ENCODE peak calls at places on chromosomes 3 and 15, in four cellular contexts. M, N, G and A are unnamed samples.

GRCh38 chr3:13559751-13560540 is 11.0 kb downstream of the FBLN2 start:
- DNase-seq in M (no peak), N (no peak), G (no peak), A (no peak)

GRCh38 chr3:23183731-23184130 is 19.4 kb upstream of the UBE2E2 start:
- DNase-seq in M (peak), N (no peak), G (peak), A (no peak)

GRCh38 chr3:152830245-152830644 is 4.7 kb upstream of the P2RY1 start:
- DNase-seq in M (no peak), N (no peak), G (no peak), A (no peak)

GRCh38 chr3:189566550-189566949 is 64.6 kb upstream of the TP63 start:
- DNase-seq in M (no peak), N (no peak), G (no peak), A (no peak)

GRCh38 chr3:123286308-123287023 is 84.7 kb downstream of the SEC22A start:
- DNase-seq in M (peak), N (peak), G (peak), A (peak)

GRCh38 chr3:13566769-13567310 is 17.9 kb downstream of the FBLN2 start:
- DNase-seq in M (no peak), N (no peak), G (no peak), A (no peak)

GRCh38 chr15:46127361-46127874 is 492.6 kb downstream of the SQOR start:
- DNase-seq in M (peak), N (no peak), G (no peak), A (no peak)

GRCh38 chr3:53844262-53845102 is 1.7 kb downstream of the CHDH start:
- DNase-seq in M (no peak), N (no peak), G (no peak), A (no peak)

DNA sequence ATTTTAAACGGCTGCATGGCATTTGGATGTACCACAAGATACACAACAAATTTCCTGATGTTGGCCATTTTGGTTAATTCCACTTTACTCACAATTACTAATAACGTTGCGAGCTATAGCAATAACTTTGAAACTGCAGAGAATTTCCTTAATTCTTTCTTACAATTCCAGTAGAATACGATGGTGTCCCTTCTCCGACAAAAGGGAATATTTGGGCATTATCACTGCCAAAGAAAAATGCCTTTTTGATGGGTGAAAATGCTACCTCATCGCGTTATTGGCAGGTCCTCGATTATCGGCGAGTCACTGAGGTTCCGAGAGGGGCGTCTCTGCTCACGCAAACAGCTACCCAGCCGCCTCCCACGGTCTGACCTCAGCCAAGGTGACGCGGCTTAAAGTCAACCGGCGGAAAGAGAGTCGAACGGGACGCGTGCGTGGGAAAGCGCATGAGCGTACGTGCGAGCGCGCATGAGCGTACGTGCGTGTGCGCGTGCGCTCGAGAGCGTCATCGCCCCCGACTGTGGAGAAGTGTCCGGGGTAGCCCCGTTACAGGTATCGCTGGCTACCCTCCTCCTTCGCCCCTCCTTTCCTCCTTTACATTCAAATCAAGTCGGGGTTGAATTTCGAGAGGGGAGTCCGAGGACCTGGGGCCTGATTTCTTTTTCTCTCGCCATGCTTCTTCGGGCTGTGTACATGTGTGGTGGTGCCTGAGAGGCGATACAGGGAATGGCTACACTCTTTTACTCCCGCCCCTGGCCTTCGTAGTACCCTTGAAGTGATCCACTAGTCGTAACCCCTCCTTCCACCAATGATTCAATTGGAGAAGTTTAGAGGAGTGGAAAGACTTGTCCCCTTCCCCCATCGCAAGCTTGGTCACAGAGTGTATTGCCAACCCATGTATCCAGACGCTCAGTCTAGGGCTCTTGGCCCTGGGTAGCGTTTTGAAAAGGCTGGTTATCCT is at the start of gene OXSM:
- DNase-seq in M (peak), N (peak), G (peak), A (peak)
- TF ChIP-seq CTCF in M (no peak), N (no peak), G (no peak), A (no peak)

GRCh38 chr3:134039161-134039862 is 9.6 kb upstream of the SLCO2A1 start:
- DNase-seq in M (no peak), N (no peak), G (no peak), A (no peak)
- TF ChIP-seq CTCF in M (peak), N (no peak), G (peak), A (peak)

GRCh38 chr15:33161209-33161608 is 33.3 kb downstream of the FMN1 start:
- DNase-seq in M (no peak), N (no peak), G (no peak), A (no peak)

GRCh38 chr15:33160581-33161165 is 33.8 kb downstream of the FMN1 start:
- DNase-seq in M (no peak), N (no peak), G (peak), A (no peak)

GRCh38 chr15:33157636-33158035 is 36.9 kb downstream of the FMN1 start:
- DNase-seq in M (no peak), N (no peak), G (no peak), A (no peak)

GRCh38 chr15:33158359-33158758 is 36.2 kb downstream of the FMN1 start:
- DNase-seq in M (no peak), N (no peak), G (no peak), A (no peak)

GRCh38 chr15:33160054-33160453 is 34.5 kb downstream of the FMN1 start:
- DNase-seq in M (no peak), N (no peak), G (no peak), A (no peak)
- TF ChIP-seq CTCF in M (no peak), N (no peak), G (peak), A (no peak)

GRCh38 chr3:49803464-49804140 is 541 bp downstream of the INKA1 start:
- DNase-seq in M (no peak), N (no peak), G (no peak), A (no peak)
- TF ChIP-seq CTCF in M (no peak), N (no peak), G (no peak), A (no peak)

GRCh38 chr15:63197626-63198025 is 8.2 kb downstream of the RAB8B start:
- DNase-seq in M (no peak), N (no peak), G (no peak), A (no peak)

GRCh38 chr15:63196846-63197245 is 7.4 kb downstream of the RAB8B start:
- DNase-seq in M (no peak), N (no peak), G (no peak), A (no peak)

GRCh38 chr15:63200464-63201242 is 11.2 kb downstream of the RAB8B start:
- DNase-seq in M (no peak), N (no peak), G (no peak), A (no peak)

GRCh38 chr15:63198315-63198714 is 8.9 kb downstream of the RAB8B start:
- DNase-seq in M (peak), N (no peak), G (no peak), A (no peak)

GRCh38 chr15:63198752-63199250 is 9.4 kb downstream of the RAB8B start:
- DNase-seq in M (peak), N (no peak), G (no peak), A (no peak)
- TF ChIP-seq CTCF in M (no peak), N (no peak), G (no peak), A (no peak)

GRCh38 chr3:127406309-127407025 is 118.6 kb upstream of the PRR20G start:
- DNase-seq in M (peak), N (no peak), G (peak), A (no peak)
- TF ChIP-seq CTCF in M (peak), N (no peak), G (peak), A (peak)

GRCh38 chr3:193826126-193826795 is 233.3 kb downstream of the OPA1 start:
- DNase-seq in M (peak), N (no peak), G (peak), A (no peak)
- TF ChIP-seq CTCF in M (peak), N (no peak), G (peak), A (no peak)

DNA sequence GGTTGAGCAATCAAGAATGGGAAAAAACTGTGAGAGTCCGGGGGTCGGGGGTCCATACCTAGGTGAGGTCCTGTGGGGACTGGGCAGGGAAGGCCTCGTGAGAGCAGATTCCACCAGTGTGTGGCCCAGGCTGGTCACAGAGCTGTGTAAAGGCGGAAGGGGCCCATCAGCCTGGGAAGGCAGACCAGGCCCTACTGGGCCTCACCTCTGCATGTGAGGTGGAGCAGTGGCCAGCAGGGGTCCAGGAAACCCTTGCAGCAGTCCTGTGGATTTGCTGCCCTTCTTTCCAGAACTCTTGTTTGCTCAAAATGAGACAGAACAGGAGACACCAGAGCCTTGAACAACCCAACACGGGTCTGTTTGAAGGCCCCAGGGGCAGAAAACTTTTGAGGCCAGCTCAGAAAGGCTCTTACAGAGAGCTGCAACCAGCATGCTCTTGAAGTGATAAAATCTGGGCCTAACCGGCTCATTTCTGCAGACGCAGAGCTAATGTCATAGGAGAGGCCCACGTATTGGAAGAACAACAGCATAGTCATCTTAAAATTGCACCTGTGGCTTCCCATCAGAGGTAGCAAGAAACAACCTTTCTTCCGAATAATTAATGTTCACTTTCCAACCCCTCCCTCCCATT is 30.3 kb upstream of the HHATL start:
- DNase-seq in M (no peak), N (peak), G (no peak), A (no peak)
- TF ChIP-seq CTCF in M (peak), N (no peak), G (peak), A (peak)

DNA sequence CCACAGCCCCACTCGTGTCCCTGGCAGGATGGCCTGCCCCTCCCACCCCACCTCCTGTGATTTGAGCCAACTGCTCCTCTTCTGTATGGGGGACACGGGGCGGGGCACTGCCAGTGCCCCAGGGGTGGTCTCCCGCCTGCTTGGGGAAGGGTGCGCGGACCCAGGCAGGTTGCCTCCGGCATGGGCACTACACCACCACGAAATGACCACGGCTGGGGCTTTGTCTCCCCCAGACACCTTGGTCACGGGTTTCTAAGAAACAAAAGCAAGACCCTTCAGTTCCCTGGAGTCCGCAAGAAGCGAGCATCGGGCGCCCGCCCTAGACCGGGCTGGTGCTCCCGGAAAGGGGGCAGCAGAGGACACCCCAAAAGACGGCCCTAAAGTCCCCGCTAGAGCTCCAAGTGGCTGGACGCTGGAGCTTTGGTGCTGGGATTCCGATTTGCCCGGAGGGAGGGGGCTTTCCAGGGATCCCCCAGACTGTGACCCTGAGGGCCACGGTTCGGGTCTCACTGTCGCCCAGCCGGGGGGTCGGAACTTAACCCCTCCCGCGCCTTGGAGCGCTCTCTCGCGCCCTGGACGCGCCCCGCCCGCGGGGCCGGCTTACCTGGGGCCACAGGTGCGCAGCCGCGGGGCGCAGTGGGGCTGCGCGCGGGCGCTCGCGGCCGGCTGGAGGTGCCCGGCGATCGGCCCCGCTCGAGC is 219.5 kb upstream of the PRICKLE2 start:
- DNase-seq in M (no peak), N (peak), G (no peak), A (peak)
- TF ChIP-seq CTCF in M (no peak), N (no peak), G (no peak), A (no peak)